ENCODE peak calls at places on chromosomes 4 and X, in six cellular contexts. W, U, B, E, R and H are unnamed samples.

GRCh38 chr4:181877329-181877848 is 365.8 kb upstream of the TENM3 start:
- DNase-seq in W (no peak), U (no peak), B (no peak), E (no peak), R (no peak), H (no peak)

GRCh38 chr4:174592256-174592984 is 70.1 kb upstream of the HPGD start:
- DNase-seq in W (no peak), U (no peak), B (no peak), E (no peak), R (no peak), H (no peak)

GRCh38 chr4:89283226-89283974 is 24.2 kb downstream of the GPRIN3 start:
- DNase-seq in W (no peak), U (no peak), B (peak; percentile 8), E (no peak), R (no peak), H (no peak)

GRCh38 chr4:103720661-103721060 is 876 bp upstream of the TACR3 start:
- DNase-seq in W (no peak), U (no peak), B (no peak), E (no peak), R (no peak), H (no peak)

GRCh38 chr4:99847362-99847976 is 30.8 kb downstream of the DAPP1 start:
- DNase-seq in W (no peak), U (no peak), B (no peak), E (no peak), R (peak; percentile 87), H (peak; percentile 25)

GRCh38 chr4:1033840-1034551 is 22.6 kb downstream of the FGFRL1 start:
- DNase-seq in W (no peak), U (no peak), B (no peak), E (no peak), R (no peak), H (no peak)

GRCh38 chrX:46647251-46647650 is 73.7 kb downstream of the CHST7 start:
- DNase-seq in W (no peak), U (no peak), B (no peak), E (no peak), R (no peak), H (no peak)

GRCh38 chrX:41491267-41492004 is 44.3 kb downstream of the NYX start:
- DNase-seq in W (no peak), U (no peak), B (no peak), E (no peak), R (no peak), H (no peak)

GRCh38 chr4:83252782-83253405 is 31.7 kb downstream of the COQ2 start:
- DNase-seq in W (peak; percentile 80), U (peak; percentile 79), B (peak; percentile 55), E (peak; percentile 35), R (no peak), H (peak; percentile 29)

GRCh38 chr4:147182041-147182440 is 236.4 kb upstream of the TTC29 start:
- DNase-seq in W (no peak), U (no peak), B (no peak), E (no peak), R (no peak), H (no peak)

GRCh38 chr4:168651374-168651773 is 154.5 kb downstream of the PALLD start:
- DNase-seq in W (no peak), U (no peak), B (no peak), E (no peak), R (no peak), H (no peak)

GRCh38 chr4:137263206-137263605 is 269.1 kb downstream of the PCDH18 start:
- DNase-seq in W (no peak), U (no peak), B (no peak), E (no peak), R (no peak), H (no peak)

GRCh38 chrX:47618923-47619485 is 653 bp downstream of the SYN1 start:
- DNase-seq in W (no peak), U (no peak), B (no peak), E (no peak), R (no peak), H (no peak)

GRCh38 chr4:35250771-35251170 is 993.5 kb downstream of the ARAP2 start:
- DNase-seq in W (no peak), U (no peak), B (no peak), E (no peak), R (no peak), H (no peak)

GRCh38 chrX:34521563-34521962 is 135.5 kb downstream of the TMEM47 start:
- DNase-seq in W (no peak), U (peak; percentile 39), B (no peak), E (no peak), R (no peak), H (no peak)

GRCh38 chr4:98864560-98864959 is 64.4 kb downstream of the EIF4E start:
- DNase-seq in W (peak; percentile 56), U (no peak), B (no peak), E (no peak), R (no peak), H (no peak)

GRCh38 chr4:154189346-154189745 is 302.3 kb downstream of the DCHS2 start:
- DNase-seq in W (no peak), U (no peak), B (no peak), E (no peak), R (no peak), H (no peak)

GRCh38 chr4:8355864-8356565 is 84.5 kb downstream of the ACOX3 start:
- DNase-seq in W (no peak), U (no peak), B (no peak), E (no peak), R (no peak), H (no peak)

GRCh38 chrX:134144231-134144630 is 92.8 kb upstream of the CCDC160 start:
- DNase-seq in W (peak; percentile 8), U (no peak), B (peak; percentile 25), E (no peak), R (no peak), H (no peak)

GRCh38 chrX:133792198-133792953 is 193.0 kb downstream of the GPC3 start:
- DNase-seq in W (peak; percentile 68), U (peak; percentile 70), B (peak; percentile 49), E (peak; percentile 14), R (peak; percentile 15), H (peak; percentile 29)

GRCh38 chr4:156948738-156949137 is 22.9 kb downstream of the PDGFC start:
- DNase-seq in W (no peak), U (no peak), B (no peak), E (no peak), R (no peak), H (no peak)

GRCh38 chrX:41449615-41450014 is 2.5 kb downstream of the NYX start:
- DNase-seq in W (no peak), U (no peak), B (no peak), E (no peak), R (no peak), H (no peak)

GRCh38 chr4:3201718-3202702 is 46.9 kb upstream of the MSANTD1 start:
- DNase-seq in W (peak; percentile 41), U (no peak), B (peak; percentile 53), E (peak; percentile 56), R (peak; percentile 38), H (no peak)
- TF ChIP-seq TAF1 in W (no peak), U (no peak), B (no peak), E (no peak), R (no peak), H (no peak)

DNA sequence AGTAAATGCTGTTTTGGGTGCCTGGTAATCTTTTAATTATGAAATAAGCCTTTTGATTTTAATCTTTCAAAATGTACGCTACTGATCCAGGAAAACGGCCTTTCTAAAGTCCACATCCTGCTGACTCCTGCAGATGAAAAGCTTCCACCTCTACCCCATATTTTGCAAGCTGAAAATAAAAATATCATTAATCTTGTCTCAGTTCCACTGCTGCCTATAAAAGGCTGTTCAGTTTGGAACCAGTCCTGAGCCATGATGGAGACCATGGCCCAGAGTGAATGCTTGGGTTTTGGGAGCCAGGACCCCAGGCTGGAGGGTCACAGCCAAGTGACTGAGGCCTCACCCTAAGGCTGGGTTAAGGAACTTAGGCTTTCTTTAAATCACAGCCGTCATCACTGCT is 110.8 kb downstream of the AFF1 start:
- DNase-seq in W (no peak), U (no peak), B (no peak), E (no peak), R (no peak), H (no peak)
- TF ChIP-seq POLR2AphosphoS5 in W (no peak), U (no peak), B (no peak), E (no peak), R (no peak), H (no peak)

GRCh38 chrX:51802917-51803688 is 59.9 kb downstream of the GSPT2 start:
- DNase-seq in W (peak; percentile 69), U (peak; percentile 58), B (peak; percentile 1), E (peak; percentile 2), R (peak; percentile 15), H (peak; percentile 7)
- TF ChIP-seq POLR2A in W (peak; percentile 59), U (peak; percentile 75), B (no peak), E (peak; percentile 68), R (peak; percentile 46), H (peak; percentile 39)

GRCh38 chr4:109294006-109294405 is 8.5 kb downstream of the COL25A1 start:
- DNase-seq in W (peak; percentile 71), U (no peak), B (peak; percentile 15), E (no peak), R (no peak), H (no peak)

GRCh38 chr4:109295081-109295480 is 7.4 kb downstream of the COL25A1 start:
- DNase-seq in W (no peak), U (no peak), B (no peak), E (no peak), R (no peak), H (no peak)

GRCh38 chr4:109296545-109296944 is 5.9 kb downstream of the COL25A1 start:
- DNase-seq in W (no peak), U (no peak), B (no peak), E (no peak), R (no peak), H (no peak)

GRCh38 chr4:109290918-109291317 is 11.5 kb downstream of the COL25A1 start:
- DNase-seq in W (peak; percentile 43), U (no peak), B (no peak), E (no peak), R (no peak), H (no peak)

DNA sequence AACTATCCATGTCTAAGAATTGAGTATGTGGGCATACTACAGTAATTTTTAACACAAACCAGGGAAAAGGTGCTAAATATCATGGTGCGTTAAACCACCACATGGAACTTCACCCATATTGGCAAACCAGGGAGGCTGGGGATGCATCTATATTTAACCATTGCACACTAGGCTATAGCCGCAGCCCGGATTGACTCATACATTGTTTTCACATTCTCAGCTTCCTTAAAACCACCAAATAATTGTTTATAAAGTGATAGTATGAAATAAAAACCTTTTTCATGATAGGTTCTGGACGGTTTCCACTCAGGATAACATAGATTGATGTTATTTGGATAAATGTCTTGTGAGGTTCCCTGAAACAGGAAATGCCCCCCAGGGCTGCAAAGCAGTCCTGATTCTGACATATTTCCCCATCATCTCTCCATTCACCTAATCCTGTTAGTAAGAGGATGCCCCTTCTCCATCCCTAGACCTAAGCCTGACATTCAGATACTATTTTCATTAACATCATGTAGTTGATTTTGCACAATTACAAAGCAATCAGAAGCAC is 7.9 kb downstream of the COL25A1 start:
- DNase-seq in W (no peak), U (no peak), B (no peak), E (no peak), R (no peak), H (no peak)
- TF ChIP-seq TAF1 in W (no peak), U (no peak), B (no peak), E (no peak), R (no peak), H (no peak)

DNA sequence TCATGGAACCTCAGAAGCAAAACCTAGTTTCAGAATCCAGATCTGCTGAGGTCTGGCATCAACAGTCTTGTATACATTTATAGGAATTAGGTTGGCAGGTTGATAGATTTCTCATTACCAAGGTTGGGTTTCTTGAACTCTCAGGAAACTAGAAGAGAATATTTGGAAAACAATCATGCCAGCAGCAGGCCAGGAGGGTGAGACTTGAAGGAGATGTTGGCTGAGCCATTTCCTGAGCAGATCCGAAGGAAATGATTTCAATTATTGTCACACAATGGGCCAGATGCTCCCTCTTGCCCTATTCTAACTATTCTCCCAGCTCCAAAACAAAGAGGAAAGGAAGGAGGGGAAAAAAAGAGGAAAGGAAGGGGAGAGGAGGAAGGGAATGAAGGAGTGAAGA is 45.2 kb downstream of the SHROOM4 start:
- DNase-seq in W (no peak), U (no peak), B (no peak), E (no peak), R (no peak), H (no peak)
- TF ChIP-seq POLR2AphosphoS5 in W (no peak), U (no peak), B (no peak), E (no peak), R (no peak), H (no peak)